ENCODE peak calls at places on chromosomes 16 and 17, in six cellular contexts. E, V, U, R, I and L are unnamed samples.

GRCh38 chr17:15456486-15456885 is 10.9 kb downstream of the CDRT4 start:
- DNase-seq in E (no peak), U (no peak), I (no peak), R (no peak), V (no peak), L (no peak)

GRCh38 chr17:59488805-59489204 is 76.6 kb upstream of the DHX40 start:
- DNase-seq in V (no peak), U (no peak), E (no peak), R (no peak), I (no peak), L (no peak)

GRCh38 chr17:41178341-41178740 is 320 bp upstream of the KRTAP4-2 start:
- DNase-seq in R (no peak), V (no peak), I (no peak), U (no peak), E (no peak), L (no peak)

GRCh38 chr17:17387461-17388362 is 84.5 kb downstream of the NT5M start:
- DNase-seq in V (no peak), R (no peak), E (no peak), U (peak), I (no peak), L (no peak)

GRCh38 chr16:1019234-1019933 is 37.8 kb downstream of the SOX8 start:
- DNase-seq in U (no peak), R (no peak), E (no peak), I (no peak), V (peak), L (no peak)

GRCh38 chr17:65027305-65027704 is 29.2 kb downstream of the GNA13 start:
- DNase-seq in E (peak), U (no peak), R (no peak), V (peak), I (no peak), L (no peak)

GRCh38 chr17:12851901-12852435 is 62.7 kb downstream of the ARHGAP44 start:
- DNase-seq in U (no peak), I (no peak), R (no peak), E (no peak), V (no peak), L (no peak)

GRCh38 chr16:85172465-85173071 is 60.3 kb upstream of the CIBAR2 start:
- DNase-seq in E (no peak), R (no peak), I (peak), U (peak), V (peak), L (no peak)

GRCh38 chr17:62566996-62567578 is 60.4 kb upstream of the MRC2 start:
- DNase-seq in R (no peak), E (no peak), I (no peak), U (no peak), V (no peak), L (no peak)

GRCh38 chr16:10097273-10097672 is 85.0 kb downstream of the GRIN2A start:
- DNase-seq in I (no peak), E (no peak), R (no peak), U (no peak), V (no peak), L (no peak)

GRCh38 chr17:74334393-74335039 is 8.5 kb downstream of the KIF19 start:
- DNase-seq in V (no peak), R (no peak), E (no peak), I (no peak), U (no peak), L (no peak)

GRCh38 chr17:67891481-67892119 is 66.3 kb downstream of the BPTF start:
- DNase-seq in E (no peak), R (no peak), V (peak), U (no peak), I (peak), L (no peak)

GRCh38 chr16:69607674-69608073 is 41.9 kb downstream of the NFAT5 start:
- DNase-seq in U (no peak), I (no peak), R (no peak), E (no peak), V (no peak), L (no peak)

GRCh38 chr16:3654249-3654991 is at the start of gene DNASE1:
- DNase-seq in U (peak), R (no peak), V (peak), I (no peak), E (peak), L (peak)

GRCh38 chr17:42598905-42599304 is 10.3 kb downstream of the RETREG3 start:
- DNase-seq in U (peak), R (no peak), V (no peak), I (no peak), E (no peak), L (no peak)